ENCODE peak calls at places on chromosomes 2 and 18, in seven cellular contexts. One of them, this sample, is unnamed.

GRCh38 chr2:161651547-161651946 is 27.3 kb downstream of the SLC4A10 start:
- DNase-seq in A549: no peak
- DNase-seq in nephron progenitor cell: no peak
- DNase-seq in esophagus squamous epithelium: no peak
- DNase-seq in omental fat pad: no peak
- DNase-seq in DND-41: no peak
- DNase-seq in mesothelial cell of epicardium: no peak
- DNase-seq in this sample: no peak

GRCh38 chr2:3598197-3598910 is 3.4 kb downstream of the COLEC11 start:
- DNase-seq in omental fat pad: no peak
- DNase-seq in DND-41: no peak
- DNase-seq in A549: no peak
- DNase-seq in esophagus squamous epithelium: no peak
- DNase-seq in mesothelial cell of epicardium: no peak
- DNase-seq in nephron progenitor cell: no peak
- DNase-seq in this sample: no peak

GRCh38 chr2:148653437-148653836 is 8.9 kb downstream of the EPC2 start:
- DNase-seq in A549: no peak
- DNase-seq in DND-41: no peak
- DNase-seq in esophagus squamous epithelium: no peak
- DNase-seq in nephron progenitor cell: no peak
- DNase-seq in mesothelial cell of epicardium: no peak
- DNase-seq in omental fat pad: no peak
- DNase-seq in this sample: no peak

GRCh38 chr18:79973517-79973916 is 9.1 kb downstream of the HSBP1L1 start:
- DNase-seq in mesothelial cell of epicardium: no peak
- DNase-seq in nephron progenitor cell: no peak
- DNase-seq in esophagus squamous epithelium: no peak
- DNase-seq in omental fat pad: no peak
- DNase-seq in A549: no peak
- DNase-seq in DND-41: no peak
- DNase-seq in this sample: no peak

GRCh38 chr2:1024981-1025380 is 74.3 kb downstream of the SNTG2 start:
- DNase-seq in mesothelial cell of epicardium: no peak
- DNase-seq in nephron progenitor cell: no peak
- DNase-seq in esophagus squamous epithelium: no peak
- DNase-seq in DND-41: no peak
- DNase-seq in A549: no peak
- DNase-seq in omental fat pad: no peak
- DNase-seq in this sample: no peak

GRCh38 chr18:3321133-3321812 is 59.3 kb downstream of the MYL12B start:
- DNase-seq in nephron progenitor cell: no peak
- DNase-seq in DND-41: no peak
- DNase-seq in mesothelial cell of epicardium: no peak
- DNase-seq in A549: peak
- DNase-seq in esophagus squamous epithelium: no peak
- DNase-seq in omental fat pad: no peak
- DNase-seq in this sample: no peak

GRCh38 chr2:138572318-138572717 is 70.7 kb downstream of the SPOPL start:
- DNase-seq in mesothelial cell of epicardium: no peak
- DNase-seq in DND-41: no peak
- DNase-seq in A549: no peak
- DNase-seq in omental fat pad: no peak
- DNase-seq in nephron progenitor cell: no peak
- DNase-seq in esophagus squamous epithelium: no peak
- DNase-seq in this sample: no peak

GRCh38 chr18:67104700-67105284 is 411.7 kb downstream of the DSEL start:
- DNase-seq in omental fat pad: peak
- DNase-seq in mesothelial cell of epicardium: peak
- DNase-seq in esophagus squamous epithelium: no peak
- DNase-seq in nephron progenitor cell: peak
- DNase-seq in DND-41: peak
- DNase-seq in A549: peak
- DNase-seq in this sample: peak

GRCh38 chr18:58635891-58636290 is 7.0 kb upstream of the ALPK2 start:
- DNase-seq in nephron progenitor cell: no peak
- DNase-seq in A549: no peak
- DNase-seq in esophagus squamous epithelium: no peak
- DNase-seq in mesothelial cell of epicardium: no peak
- DNase-seq in DND-41: no peak
- DNase-seq in omental fat pad: no peak
- DNase-seq in this sample: no peak

GRCh38 chr2:88038263-88039105 is 17.1 kb downstream of the KRCC1 start:
- DNase-seq in nephron progenitor cell: no peak
- DNase-seq in DND-41: no peak
- DNase-seq in esophagus squamous epithelium: no peak
- DNase-seq in A549: peak
- DNase-seq in mesothelial cell of epicardium: no peak
- DNase-seq in omental fat pad: no peak
- DNase-seq in this sample: no peak

GRCh38 chr18:76932026-76932819 is 109.9 kb downstream of the ZNF236 start:
- DNase-seq in DND-41: no peak
- DNase-seq in omental fat pad: no peak
- DNase-seq in nephron progenitor cell: no peak
- DNase-seq in A549: no peak
- DNase-seq in mesothelial cell of epicardium: no peak
- DNase-seq in esophagus squamous epithelium: no peak
- DNase-seq in this sample: no peak

DNA sequence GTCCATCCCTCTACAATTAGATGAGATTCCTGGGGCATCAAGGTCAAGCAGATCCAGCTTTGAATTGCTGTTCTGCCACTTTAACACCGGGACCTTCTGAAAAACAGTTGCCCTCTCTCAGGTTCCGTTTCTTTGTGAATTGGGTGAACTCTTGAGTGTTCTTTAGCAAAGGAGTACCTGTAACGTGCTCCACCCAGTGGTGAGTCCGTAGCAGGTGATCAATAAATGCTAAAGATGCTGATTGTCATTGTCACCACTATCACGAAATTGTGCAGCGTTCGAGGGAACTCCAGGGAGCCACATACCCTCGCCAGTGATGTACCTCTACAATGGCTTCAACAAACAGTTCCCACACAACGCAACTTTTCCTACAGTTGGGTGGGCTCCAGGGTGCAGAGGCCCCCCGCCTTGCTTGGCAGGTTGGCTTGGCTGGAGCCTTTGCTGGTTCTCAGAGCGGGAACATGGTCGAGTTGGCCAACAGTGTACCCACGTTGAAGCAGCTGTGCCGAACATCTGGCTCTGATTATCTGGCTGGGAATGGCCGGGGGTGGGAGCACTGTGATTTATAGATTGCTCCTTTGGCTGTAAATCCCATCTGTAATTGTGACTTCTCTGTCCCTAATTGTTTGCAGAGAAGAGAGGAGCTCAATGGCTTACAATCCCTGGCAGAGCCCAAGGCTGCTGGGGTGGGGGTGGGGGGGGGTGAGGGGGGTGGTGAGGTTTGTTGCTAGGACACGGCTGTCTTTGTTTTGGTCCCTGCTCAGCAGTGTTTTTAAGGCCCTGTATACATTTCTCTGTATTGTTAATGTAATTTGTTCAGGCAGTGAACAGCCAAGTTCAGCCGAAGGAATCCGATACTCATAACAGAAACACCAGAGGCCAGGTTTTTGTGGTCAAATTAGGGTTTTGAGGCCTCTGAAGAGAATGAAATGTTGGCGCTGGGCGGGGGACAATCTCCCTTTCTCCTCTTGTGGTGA is 82.2 kb downstream of the TCF7L1 start:
- DNase-seq in mesothelial cell of epicardium: no peak
- DNase-seq in A549: no peak
- DNase-seq in nephron progenitor cell: peak
- DNase-seq in esophagus squamous epithelium: no peak
- DNase-seq in DND-41: no peak
- DNase-seq in omental fat pad: no peak
- DNase-seq in this sample: no peak
- TF ChIP-seq CTCF in mesothelial cell of epicardium: no peak
- TF ChIP-seq CTCF in A549: no peak
- TF ChIP-seq CTCF in nephron progenitor cell: no peak
- TF ChIP-seq CTCF in esophagus squamous epithelium: no peak
- TF ChIP-seq CTCF in DND-41: no peak
- TF ChIP-seq CTCF in omental fat pad: no peak
- TF ChIP-seq CTCF in this sample: no peak

GRCh38 chr2:71120195-71120594 is 9.8 kb downstream of the MCEE start:
- DNase-seq in esophagus squamous epithelium: no peak
- DNase-seq in mesothelial cell of epicardium: no peak
- DNase-seq in omental fat pad: no peak
- DNase-seq in A549: no peak
- DNase-seq in DND-41: no peak
- DNase-seq in nephron progenitor cell: no peak
- DNase-seq in this sample: no peak
- TF ChIP-seq CTCF in esophagus squamous epithelium: no peak
- TF ChIP-seq CTCF in mesothelial cell of epicardium: no peak
- TF ChIP-seq CTCF in omental fat pad: no peak
- TF ChIP-seq CTCF in A549: no peak
- TF ChIP-seq CTCF in DND-41: no peak
- TF ChIP-seq CTCF in nephron progenitor cell: no peak
- TF ChIP-seq CTCF in this sample: no peak

DNA sequence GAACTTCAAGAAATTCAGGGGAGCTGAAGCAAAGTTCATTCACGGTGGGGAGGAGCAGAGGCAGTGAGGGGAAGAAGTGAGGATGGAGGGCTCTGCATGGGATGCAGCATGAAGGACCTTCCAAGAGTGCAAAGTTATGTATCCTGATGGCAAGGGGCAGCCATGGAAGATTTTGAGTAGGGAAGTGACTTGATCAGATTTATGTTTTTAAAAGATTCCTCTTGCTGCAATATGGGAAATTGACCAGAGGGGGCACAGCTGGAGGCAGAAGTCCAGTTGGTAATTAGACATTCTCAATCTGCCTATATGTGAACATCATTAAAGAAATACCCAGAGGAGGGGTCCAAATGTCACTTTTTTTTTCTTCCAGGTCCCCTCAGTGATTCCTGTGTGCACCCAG is 21.5 kb upstream of the ANXA4 start:
- DNase-seq in nephron progenitor cell: no peak
- DNase-seq in mesothelial cell of epicardium: no peak
- DNase-seq in A549: no peak
- DNase-seq in DND-41: no peak
- DNase-seq in esophagus squamous epithelium: no peak
- DNase-seq in omental fat pad: no peak
- DNase-seq in this sample: no peak
- TF ChIP-seq CTCF in nephron progenitor cell: peak
- TF ChIP-seq CTCF in mesothelial cell of epicardium: peak
- TF ChIP-seq CTCF in A549: no peak
- TF ChIP-seq CTCF in DND-41: peak
- TF ChIP-seq CTCF in esophagus squamous epithelium: no peak
- TF ChIP-seq CTCF in omental fat pad: no peak
- TF ChIP-seq CTCF in this sample: no peak

GRCh38 chr2:219638217-219638947 is 11.0 kb downstream of the SLC4A3 start:
- DNase-seq in esophagus squamous epithelium: no peak
- DNase-seq in nephron progenitor cell: no peak
- DNase-seq in mesothelial cell of epicardium: no peak
- DNase-seq in A549: no peak
- DNase-seq in DND-41: no peak
- DNase-seq in omental fat pad: no peak
- DNase-seq in this sample: no peak
- TF ChIP-seq CTCF in esophagus squamous epithelium: no peak
- TF ChIP-seq CTCF in nephron progenitor cell: no peak
- TF ChIP-seq CTCF in mesothelial cell of epicardium: no peak
- TF ChIP-seq CTCF in A549: no peak
- TF ChIP-seq CTCF in DND-41: peak
- TF ChIP-seq CTCF in omental fat pad: no peak
- TF ChIP-seq CTCF in this sample: no peak

GRCh38 chr2:51650769-51651168 is 618.8 kb upstream of the NRXN1 start:
- DNase-seq in nephron progenitor cell: no peak
- DNase-seq in esophagus squamous epithelium: no peak
- DNase-seq in DND-41: no peak
- DNase-seq in mesothelial cell of epicardium: no peak
- DNase-seq in omental fat pad: no peak
- DNase-seq in A549: no peak
- DNase-seq in this sample: no peak

DNA sequence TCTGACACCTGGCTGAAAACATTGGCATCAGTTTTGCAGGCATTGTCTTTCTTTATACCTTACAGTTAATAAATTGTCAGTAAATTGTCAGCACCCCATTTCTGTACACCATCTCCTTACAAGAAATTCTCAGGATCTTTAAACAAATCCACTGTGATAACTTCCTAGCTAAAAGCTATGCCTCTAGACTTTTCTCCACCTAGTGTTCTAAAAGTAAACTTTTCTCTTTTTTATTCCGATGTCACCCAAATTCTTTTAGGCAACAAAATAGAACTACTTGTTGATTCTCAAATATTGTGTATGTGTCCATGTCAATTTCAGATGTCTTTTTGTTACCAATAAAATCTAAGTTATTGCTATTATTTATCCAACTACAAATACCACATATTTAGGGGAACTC is 617.4 kb upstream of the NRXN1 start:
- DNase-seq in A549: no peak
- DNase-seq in mesothelial cell of epicardium: no peak
- DNase-seq in esophagus squamous epithelium: no peak
- DNase-seq in nephron progenitor cell: no peak
- DNase-seq in omental fat pad: no peak
- DNase-seq in DND-41: no peak
- DNase-seq in this sample: no peak
- TF ChIP-seq CTCF in A549: no peak
- TF ChIP-seq CTCF in mesothelial cell of epicardium: peak
- TF ChIP-seq CTCF in esophagus squamous epithelium: no peak
- TF ChIP-seq CTCF in nephron progenitor cell: no peak
- TF ChIP-seq CTCF in omental fat pad: no peak
- TF ChIP-seq CTCF in DND-41: no peak
- TF ChIP-seq CTCF in this sample: no peak

GRCh38 chr2:166695154-166695553 is 193.1 kb upstream of the XIRP2 start:
- DNase-seq in mesothelial cell of epicardium: no peak
- DNase-seq in nephron progenitor cell: no peak
- DNase-seq in omental fat pad: no peak
- DNase-seq in A549: no peak
- DNase-seq in esophagus squamous epithelium: no peak
- DNase-seq in DND-41: no peak
- DNase-seq in this sample: no peak

GRCh38 chr2:166700079-166700478 is 188.2 kb upstream of the XIRP2 start:
- DNase-seq in omental fat pad: no peak
- DNase-seq in nephron progenitor cell: no peak
- DNase-seq in esophagus squamous epithelium: no peak
- DNase-seq in mesothelial cell of epicardium: no peak
- DNase-seq in A549: no peak
- DNase-seq in DND-41: no peak
- DNase-seq in this sample: no peak
- TF ChIP-seq CTCF in omental fat pad: no peak
- TF ChIP-seq CTCF in nephron progenitor cell: no peak
- TF ChIP-seq CTCF in esophagus squamous epithelium: no peak
- TF ChIP-seq CTCF in mesothelial cell of epicardium: no peak
- TF ChIP-seq CTCF in A549: no peak
- TF ChIP-seq CTCF in DND-41: no peak
- TF ChIP-seq CTCF in this sample: peak

GRCh38 chr2:150624001-150624401 is 136.5 kb upstream of the RND3 start:
- DNase-seq in nephron progenitor cell: no peak
- DNase-seq in DND-41: peak
- DNase-seq in A549: no peak
- DNase-seq in esophagus squamous epithelium: no peak
- DNase-seq in mesothelial cell of epicardium: no peak
- DNase-seq in omental fat pad: no peak
- DNase-seq in this sample: no peak

GRCh38 chr2:150620371-150620770 is 132.9 kb upstream of the RND3 start:
- DNase-seq in omental fat pad: no peak
- DNase-seq in esophagus squamous epithelium: no peak
- DNase-seq in nephron progenitor cell: no peak
- DNase-seq in mesothelial cell of epicardium: no peak
- DNase-seq in DND-41: no peak
- DNase-seq in A549: no peak
- DNase-seq in this sample: no peak

GRCh38 chr2:150619607-150620330 is 132.3 kb upstream of the RND3 start:
- DNase-seq in omental fat pad: no peak
- DNase-seq in esophagus squamous epithelium: no peak
- DNase-seq in DND-41: no peak
- DNase-seq in A549: no peak
- DNase-seq in mesothelial cell of epicardium: no peak
- DNase-seq in nephron progenitor cell: no peak
- DNase-seq in this sample: no peak

GRCh38 chr2:150620860-150621259 is 133.4 kb upstream of the RND3 start:
- DNase-seq in A549: no peak
- DNase-seq in mesothelial cell of epicardium: no peak
- DNase-seq in omental fat pad: no peak
- DNase-seq in DND-41: no peak
- DNase-seq in esophagus squamous epithelium: no peak
- DNase-seq in nephron progenitor cell: no peak
- DNase-seq in this sample: no peak

GRCh38 chr2:150621800-150622199 is 134.3 kb upstream of the RND3 start:
- DNase-seq in DND-41: no peak
- DNase-seq in esophagus squamous epithelium: no peak
- DNase-seq in mesothelial cell of epicardium: no peak
- DNase-seq in A549: no peak
- DNase-seq in nephron progenitor cell: no peak
- DNase-seq in omental fat pad: no peak
- DNase-seq in this sample: no peak
- TF ChIP-seq CTCF in DND-41: no peak
- TF ChIP-seq CTCF in esophagus squamous epithelium: no peak
- TF ChIP-seq CTCF in mesothelial cell of epicardium: no peak
- TF ChIP-seq CTCF in A549: no peak
- TF ChIP-seq CTCF in nephron progenitor cell: no peak
- TF ChIP-seq CTCF in omental fat pad: no peak
- TF ChIP-seq CTCF in this sample: no peak

This sample was measured in activated CD8-positive, alpha-beta T cell treated with anti-CD3 and anti-CD28 coated beads for 36 hours.